ENCODE peak calls at places on chromosomes 2 and 18, in four cellular contexts. Q is lower leg skin, Y is cardiac muscle cell, G is fibroblast of lung. P is an unnamed sample.

GRCh38 chr2:134919360-134920210 is 963 bp downstream of the CCNT2 start:
- DNase-seq in Y (peak), G (peak), Q (no peak), P (peak)

GRCh38 chr2:33673937-33674336 is 74.8 kb upstream of the FAM98A start:
- DNase-seq in Q (no peak), G (peak), Y (peak), P (no peak)

GRCh38 chr2:1605659-1606400 is 138.5 kb downstream of the PXDN start:
- DNase-seq in G (peak), Y (peak), Q (no peak), P (peak)

GRCh38 chr2:60484080-60484737 is 69.2 kb downstream of the BCL11A start:
- DNase-seq in Y (peak), Q (no peak), G (peak), P (no peak)

GRCh38 chr2:239234826-239235175 is 166.0 kb downstream of the HDAC4 start:
- DNase-seq in Q (no peak), Y (no peak), G (no peak), P (no peak)

GRCh38 chr2:27715318-27716165 is 51.9 kb downstream of the SLC4A1AP start:
- DNase-seq in Q (no peak), G (peak), Y (peak), P (no peak)

GRCh38 chr2:102154364-102154763 is 11.8 kb downstream of the IL1R1 start:
- DNase-seq in Y (no peak), Q (no peak), G (no peak), P (no peak)

GRCh38 chr2:171824086-171824485 is 70.0 kb downstream of the SLC25A12 start:
- DNase-seq in Q (no peak), G (no peak), Y (peak), P (no peak)

GRCh38 chr2:85273732-85274731 is 53.8 kb downstream of the TGOLN2 start:
- DNase-seq in Q (no peak), Y (peak), G (peak), P (peak)

GRCh38 chr2:102792538-102793208 is 30.8 kb downstream of the TMEM182 start:
- DNase-seq in G (no peak), Q (no peak), Y (no peak), P (no peak)

GRCh38 chr2:46364797-46365457 is 67.7 kb downstream of the EPAS1 start:
- DNase-seq in G (peak), Y (peak), Q (peak), P (no peak)

GRCh38 chr2:23687713-23688112 is 239.2 kb downstream of the ATAD2B start:
- DNase-seq in Q (no peak), Y (no peak), G (no peak), P (no peak)

GRCh38 chr2:164014068-164014577 is 278.3 kb upstream of the FIGN start:
- DNase-seq in Q (peak), G (peak), Y (peak), P (no peak)

GRCh38 chr18:57833441-57834101 is 30.5 kb upstream of the ATP8B1 start:
- DNase-seq in G (peak), Q (no peak), Y (peak), P (no peak)

GRCh38 chr2:163246111-163246510 is 407.5 kb upstream of the KCNH7 start:
- DNase-seq in G (no peak), Y (no peak), Q (no peak), P (no peak)

GRCh38 chr2:191806396-191806795 is 40.5 kb downstream of the CAVIN2 start:
- DNase-seq in Q (no peak), Y (peak), G (no peak), P (no peak)

GRCh38 chr2:234620018-234620417 is 123.1 kb upstream of the ARL4C start:
- DNase-seq in Q (no peak), Y (peak), G (no peak), P (no peak)

GRCh38 chr18:22155584-22155983 is 13.8 kb upstream of the GATA6 start:
- DNase-seq in Q (no peak), G (no peak), Y (no peak), P (no peak)

GRCh38 chr18:58201268-58201667 is 157.2 kb downstream of the NEDD4L start:
- DNase-seq in Y (no peak), Q (no peak), G (no peak), P (no peak)

GRCh38 chr2:45797451-45798230 is 146.2 kb downstream of the PRKCE start:
- DNase-seq in G (peak), Y (no peak), Q (no peak), P (no peak)

GRCh38 chr18:34862561-34862960 is 152.5 kb downstream of the DTNA start:
- DNase-seq in Y (no peak), G (no peak), Q (no peak), P (no peak)

GRCh38 chr2:120289221-120289906 is 36.7 kb downstream of the RALB start:
- DNase-seq in Q (no peak), G (no peak), Y (peak), P (no peak)

GRCh38 chr2:44616616-44617266 is 255.0 kb downstream of the CAMKMT start:
- DNase-seq in Y (peak), Q (no peak), G (no peak), P (no peak)

GRCh38 chr2:26724004-26724750 is 31.7 kb downstream of the KCNK3 start:
- DNase-seq in Y (peak), G (peak), Q (no peak), P (peak)

GRCh38 chr2:181904022-181904632 is 12.6 kb downstream of the ITPRID2 start:
- DNase-seq in G (peak), Q (no peak), Y (peak), P (no peak)

GRCh38 chr2:197705143-197705911 is at the start of gene MARS2:
- DNase-seq in G (peak), Y (peak), Q (peak), P (peak)

GRCh38 chr2:201680743-201681142 is 17.7 kb downstream of the MPP4 start:
- DNase-seq in Q (no peak), G (no peak), Y (peak), P (no peak)

GRCh38 chr2:72994991-72995380 is 76.5 kb downstream of the SFXN5 start:
- DNase-seq in Y (no peak), Q (no peak), G (no peak), P (no peak)

GRCh38 chr18:55401638-55402191 is 186.3 kb downstream of the TCF4 start:
- DNase-seq in G (peak), Y (peak), Q (no peak), P (peak)

GRCh38 chr2:99861376-99861760 is 281.0 kb downstream of the AFF3 start:
- DNase-seq in Y (peak), G (peak), Q (no peak), P (no peak)

GRCh38 chr18:34661464-34662087 is 48.5 kb upstream of the DTNA start:
- DNase-seq in G (peak), Y (peak), Q (no peak), P (no peak)

GRCh38 chr2:147636238-147636887 is 208.5 kb upstream of the ACVR2A start:
- DNase-seq in Q (no peak), G (peak), Y (peak), P (no peak)

GRCh38 chr2:56313541-56313940 is 129.8 kb downstream of the CCDC85A start:
- DNase-seq in Q (no peak), G (no peak), Y (no peak), P (no peak)

GRCh38 chr2:71609029-71609428 is 155.7 kb downstream of the DYSF start:
- DNase-seq in Y (no peak), Q (peak), G (no peak), P (peak)

GRCh38 chr2:88919087-88919738 is 227.7 kb downstream of the RPIA start:
- DNase-seq in G (no peak), Q (no peak), Y (peak), P (no peak)

GRCh38 chr2:128439231-128440086 is 120.8 kb upstream of the HS6ST1 start:
- DNase-seq in Q (peak), Y (no peak), G (no peak), P (peak)

GRCh38 chr2:24459224-24459799 is 31.7 kb upstream of the NCOA1 start:
- DNase-seq in Y (no peak), G (no peak), Q (no peak), P (no peak)

GRCh38 chr2:16525265-16525887 is 140.3 kb downstream of the CYRIA start:
- DNase-seq in G (no peak), Q (no peak), Y (peak), P (no peak)

GRCh38 chr2:214587442-214587841 is 176.6 kb downstream of the VWC2L start:
- DNase-seq in G (no peak), Y (no peak), Q (no peak), P (no peak)
- TF ChIP-seq CTCF in G (peak), Y (no peak), Q (no peak), P (no peak)

GRCh38 chr2:238207006-238207405 is 3.5 kb upstream of the ILKAP start:
- DNase-seq in G (no peak), Y (no peak), Q (no peak), P (no peak)
- TF ChIP-seq CTCF in G (no peak), Y (no peak), Q (no peak), P (no peak)

DNA sequence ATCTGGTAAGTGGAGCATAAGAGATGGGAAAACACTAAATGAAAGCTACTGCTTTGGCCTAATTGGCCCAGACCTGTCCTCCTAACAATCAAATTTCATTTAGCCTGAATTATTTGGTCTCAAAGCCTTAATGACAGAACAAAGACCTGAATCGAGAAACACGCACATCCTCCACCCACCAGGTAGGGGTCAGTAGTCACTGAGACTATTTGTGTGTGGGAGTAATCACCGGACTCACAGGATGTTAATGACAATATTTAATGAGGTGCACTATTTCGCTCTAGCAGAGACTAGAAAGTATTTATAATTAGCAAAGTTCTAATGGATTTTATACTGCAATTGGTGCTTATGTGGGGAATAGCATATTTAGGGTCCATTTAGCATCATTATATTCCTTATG is 68.1 kb downstream of the RBM43 start:
- DNase-seq in G (no peak), Y (no peak), Q (no peak), P (no peak)
- TF ChIP-seq CTCF in G (no peak), Y (no peak), Q (no peak), P (no peak)

GRCh38 chr18:45894818-45895217 is 69.3 kb downstream of the SIGLEC15 start:
- DNase-seq in Q (no peak), G (no peak), Y (no peak), P (no peak)

GRCh38 chr18:45896452-45896851 is 70.7 kb downstream of the EPG5 start:
- DNase-seq in G (no peak), Y (no peak), Q (no peak), P (no peak)

GRCh38 chr18:45900623-45901022 is 66.5 kb downstream of the EPG5 start:
- DNase-seq in G (no peak), Y (no peak), Q (no peak), P (no peak)

GRCh38 chr18:45895339-45895738 is 69.9 kb downstream of the SIGLEC15 start:
- DNase-seq in Q (no peak), Y (no peak), G (no peak), P (no peak)

DNA sequence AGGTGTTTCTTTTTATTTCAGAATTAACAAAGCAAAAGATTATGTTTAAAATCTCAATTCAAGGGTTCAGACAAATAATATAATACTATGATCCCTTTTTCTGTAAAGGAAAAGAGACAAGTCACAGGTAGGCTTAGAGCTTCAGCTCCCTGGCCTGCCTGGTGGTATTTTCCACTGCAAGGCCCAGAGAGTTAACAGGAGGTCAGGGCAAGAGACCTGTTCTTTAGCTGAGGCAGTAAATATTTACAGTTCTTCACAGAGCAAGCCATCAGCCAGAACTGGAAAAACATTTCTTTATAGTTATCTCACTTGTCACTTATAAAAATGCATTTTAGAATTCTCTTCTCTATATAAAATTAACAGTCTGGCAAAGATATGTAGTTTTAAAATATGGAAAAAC is 70.1 kb downstream of the EPG5 start:
- DNase-seq in G (no peak), Q (no peak), Y (no peak), P (no peak)
- TF ChIP-seq CTCF in G (no peak), Q (no peak), Y (no peak), P (no peak)

DNA sequence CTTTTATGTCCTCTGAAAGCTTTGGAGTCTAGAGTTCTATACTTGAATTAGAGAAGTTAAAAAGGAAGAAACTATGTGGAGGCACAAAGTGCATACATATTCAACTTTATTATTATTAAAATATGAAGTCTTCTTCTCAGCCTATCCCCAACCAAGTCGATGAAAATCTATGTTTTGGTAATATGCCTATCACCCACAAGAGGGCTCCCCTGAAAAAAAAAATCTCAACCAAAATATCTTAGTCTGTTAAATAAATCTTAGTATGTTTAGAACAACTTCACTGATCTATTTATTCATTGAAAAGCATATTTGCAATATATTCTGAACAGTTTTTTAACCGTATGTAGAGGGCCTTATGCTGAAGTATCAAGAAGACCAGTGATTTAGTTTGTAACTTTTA is 804.5 kb downstream of the TDRD15 start:
- DNase-seq in Y (peak), Q (no peak), G (no peak), P (no peak)
- TF ChIP-seq CTCF in Y (peak), Q (no peak), G (peak), P (no peak)

DNA sequence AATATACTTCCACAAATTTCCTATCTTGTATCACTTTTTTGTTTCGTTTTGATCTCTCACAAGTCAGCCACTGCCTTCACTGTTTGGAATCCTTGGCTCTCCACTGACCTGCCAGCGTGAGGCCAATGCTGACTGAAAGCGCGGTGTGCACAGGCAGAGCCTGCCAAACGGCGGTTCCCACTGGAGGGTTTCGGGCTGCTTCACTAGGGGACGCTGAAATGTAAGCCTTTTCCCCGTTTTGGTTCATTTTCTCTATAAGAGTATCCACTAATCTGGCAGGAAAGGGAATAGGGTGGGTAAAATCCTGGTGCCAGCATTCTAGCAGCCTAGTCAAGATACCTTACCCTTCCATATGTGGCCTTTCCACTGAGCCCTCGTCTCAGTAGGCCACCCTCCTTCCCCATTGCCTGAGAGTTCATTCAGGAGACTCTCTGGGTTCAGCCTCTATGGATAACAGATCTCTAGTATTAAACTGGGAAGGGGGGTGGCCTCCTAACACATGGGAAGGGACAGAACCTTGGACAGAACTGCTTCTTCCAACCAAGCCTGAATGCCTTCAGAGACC is 91.5 kb downstream of the DYM start:
- DNase-seq in Q (no peak), G (peak), Y (no peak), P (no peak)
- TF ChIP-seq CTCF in Q (no peak), G (no peak), Y (no peak), P (no peak)

DNA sequence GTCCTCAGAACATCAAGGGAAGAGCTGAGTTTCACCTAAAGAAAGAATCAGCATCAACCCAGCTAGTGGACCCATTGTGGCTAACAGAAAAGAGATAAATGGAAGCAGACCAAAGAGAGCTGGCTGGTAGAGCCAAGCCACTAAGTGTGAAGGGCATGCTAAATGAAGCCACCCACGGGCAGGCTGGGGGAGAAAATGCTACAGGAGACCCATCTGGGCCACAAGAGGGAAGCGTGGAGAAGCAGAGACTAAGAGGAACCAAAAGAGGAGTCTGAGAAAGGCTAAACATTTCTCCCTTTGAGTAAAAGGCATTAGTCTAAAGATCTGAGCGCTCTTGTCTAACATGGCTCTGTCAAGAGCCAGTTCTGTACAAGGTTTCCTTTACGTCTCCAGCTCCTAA is 15.8 kb downstream of the CWC22 start:
- DNase-seq in Q (no peak), G (no peak), Y (peak), P (no peak)
- TF ChIP-seq CTCF in Q (no peak), G (peak), Y (no peak), P (no peak)

GRCh38 chr18:12278153-12278764 is 24.1 kb downstream of the CIDEA start:
- DNase-seq in Q (no peak), G (no peak), Y (peak), P (no peak)

GRCh38 chr18:12279781-12280531 is 25.8 kb downstream of the CIDEA start:
- DNase-seq in G (no peak), Y (no peak), Q (no peak), P (peak)

GRCh38 chr18:12281861-12282260 is 26.2 kb upstream of the TUBB6 start:
- DNase-seq in Y (no peak), Q (no peak), G (peak), P (no peak)

GRCh38 chr18:12276736-12277554 is 22.8 kb downstream of the CIDEA start:
- DNase-seq in Y (no peak), Q (no peak), G (no peak), P (peak)

GRCh38 chr18:12278765-12279682 is 24.9 kb downstream of the CIDEA start:
- DNase-seq in Q (peak), Y (peak), G (peak), P (peak)
- TF ChIP-seq CTCF in Q (no peak), Y (peak), G (no peak), P (peak)

GRCh38 chr2:110854355-110855081 is 122.1 kb downstream of the ACOXL start:
- DNase-seq in Y (no peak), G (no peak), Q (no peak), P (no peak)
- TF ChIP-seq CTCF in Y (peak), G (peak), Q (no peak), P (no peak)

GRCh38 chr2:14558382-14558919 is 74.1 kb upstream of the LRATD1 start:
- DNase-seq in Q (no peak), Y (no peak), G (no peak), P (no peak)

GRCh38 chr2:14554829-14555580 is 77.5 kb upstream of the LRATD1 start:
- DNase-seq in G (no peak), Y (no peak), Q (no peak), P (no peak)

GRCh38 chr2:14557111-14557510 is 75.4 kb upstream of the LRATD1 start:
- DNase-seq in Y (no peak), G (no peak), Q (no peak), P (no peak)

GRCh38 chr2:14560686-14561085 is 71.8 kb upstream of the LRATD1 start:
- DNase-seq in Y (no peak), Q (no peak), G (peak), P (no peak)

GRCh38 chr2:14557921-14558320 is 74.6 kb upstream of the LRATD1 start:
- DNase-seq in Q (no peak), G (no peak), Y (no peak), P (no peak)
- TF ChIP-seq CTCF in Q (no peak), G (no peak), Y (no peak), P (no peak)